ENCODE peak calls at places on chromosome 14, in eight cellular contexts. N is HFFc6, V is hepatocyte, K is ovary, R is pancreas, D is astrocyte of the cerebellum, T is heart right ventricle, X is kidney epithelial cell. G is an unnamed sample.

GRCh38 chr14:67270354-67270753 is 29.1 kb downstream of the PALS1 start:
- DNase-seq in N (no peak), V (no peak), K (no peak), R (no peak), D (no peak), T (no peak), X (no peak), G (no peak)

GRCh38 chr14:67173719-67174118 is 15.5 kb upstream of the GARIN2 start:
- DNase-seq in N (no peak), V (no peak), K (no peak), R (no peak), D (no peak), T (no peak), X (no peak), G (no peak)

GRCh38 chr14:75837151-75837787 is 144.5 kb downstream of the TGFB3 start:
- DNase-seq in N (peak), V (no peak), K (no peak), R (no peak), D (no peak), T (no peak), X (no peak), G (no peak)

GRCh38 chr14:100531591-100532121 is 55.6 kb downstream of the BEGAIN start:
- DNase-seq in N (no peak), V (peak), K (no peak), R (peak), D (no peak), T (no peak), X (no peak), G (peak)

GRCh38 chr14:43005807-43006206 is 1399.1 kb downstream of the LRFN5 start:
- DNase-seq in N (no peak), V (no peak), K (no peak), R (no peak), D (no peak), T (no peak), X (no peak), G (no peak)

GRCh38 chr14:35215110-35215872 is 76.9 kb upstream of the PSMA6 start:
- DNase-seq in N (peak), V (peak), K (no peak), R (no peak), D (peak), T (peak), X (peak), G (no peak)

GRCh38 chr14:68547305-68548193 is 245.3 kb downstream of the ZFP36L1 start:
- DNase-seq in N (peak), V (peak), K (peak), R (no peak), D (no peak), T (peak), X (no peak), G (peak)

GRCh38 chr14:58805605-58806358 is 168.0 kb downstream of the DACT1 start:
- DNase-seq in N (no peak), V (peak), K (no peak), R (no peak), D (peak), T (peak), X (no peak), G (no peak)

GRCh38 chr14:81710232-81710845 is 176.7 kb upstream of the SEL1L start:
- DNase-seq in N (peak), V (peak), K (no peak), R (no peak), D (peak), T (peak), X (peak), G (no peak)

GRCh38 chr14:105989746-105990302 is 463.4 kb downstream of the TMEM121 start:
- DNase-seq in N (no peak), V (no peak), K (no peak), R (no peak), D (no peak), T (no peak), X (no peak), G (no peak)

GRCh38 chr14:60327447-60328331 is 78.7 kb downstream of the PPM1A start:
- DNase-seq in N (no peak), V (peak), K (no peak), R (peak), D (no peak), T (peak), X (no peak), G (peak)

GRCh38 chr14:100591453-100592371 is 4.5 kb upstream of the BEGAIN start:
- DNase-seq in N (no peak), V (no peak), K (peak), R (peak), D (no peak), T (no peak), X (no peak), G (peak)

GRCh38 chr14:34461334-34462131 is 507 bp downstream of the SPTSSA start:
- DNase-seq in N (peak), V (peak), K (peak), R (peak), D (no peak), T (peak), X (no peak), G (peak)

GRCh38 chr14:94543450-94544123 is 17.7 kb upstream of the SERPINA4 start:
- DNase-seq in N (no peak), V (no peak), K (peak), R (no peak), D (no peak), T (no peak), X (no peak), G (no peak)

DNA sequence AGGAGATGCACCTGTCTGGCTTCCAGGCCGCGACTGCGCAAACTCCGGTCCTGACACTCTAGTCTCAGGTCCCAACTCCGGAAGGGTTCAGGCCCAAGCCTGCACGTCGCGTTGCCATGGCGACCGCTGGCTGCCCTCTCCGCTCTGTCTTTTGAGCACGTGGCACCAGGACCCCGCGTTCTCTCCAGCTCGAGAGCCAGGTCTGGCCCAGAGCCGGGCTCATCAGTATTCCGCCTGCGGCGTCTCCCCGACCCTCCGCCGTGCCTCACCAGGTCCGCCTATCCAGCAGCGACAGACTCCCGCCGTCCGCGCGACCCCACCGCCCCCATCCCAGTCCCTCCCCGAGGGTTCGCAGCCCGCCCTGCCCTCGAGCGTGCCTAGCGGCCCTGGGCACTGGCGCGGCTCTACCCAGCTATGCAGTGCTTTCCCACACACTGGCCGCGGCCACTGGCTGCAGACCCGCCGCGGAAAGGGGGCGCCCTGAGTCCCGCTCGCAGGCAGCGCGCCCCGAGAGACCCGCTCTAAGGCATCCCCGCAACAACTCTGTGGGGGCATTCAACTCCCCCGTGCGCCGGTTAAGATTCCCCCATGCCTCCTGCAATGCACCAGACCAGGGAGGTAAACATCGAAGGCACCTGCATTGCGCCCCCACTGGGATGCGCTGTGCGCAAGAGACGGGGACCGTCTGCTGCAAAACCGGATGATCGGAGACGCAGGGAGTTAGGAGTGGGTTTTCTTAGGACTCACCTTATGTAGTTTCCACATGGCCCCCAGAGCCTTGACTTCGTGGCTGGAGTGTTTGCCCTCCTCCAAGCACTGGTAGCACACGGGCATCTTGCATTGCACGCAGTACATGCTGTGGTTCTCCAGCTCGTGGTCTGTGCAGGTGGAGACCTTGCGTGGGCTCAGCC is 1.3 kb downstream of the TRIM9 start:
- DNase-seq in N (no peak), V (peak), K (peak), R (peak), D (no peak), T (no peak), X (no peak), G (no peak)
- TF ChIP-seq CTCF in N (peak), V (peak), K (no peak), R (no peak), D (peak), T (peak), X (peak), G (no peak)

GRCh38 chr14:54814076-54814475 is 88.5 kb downstream of the GCH1 start:
- DNase-seq in N (no peak), V (no peak), K (no peak), R (no peak), D (no peak), T (no peak), X (no peak), G (no peak)
- TF ChIP-seq CTCF in N (peak), V (no peak), K (no peak), R (no peak), D (no peak), T (no peak), X (peak), G (no peak)

DNA sequence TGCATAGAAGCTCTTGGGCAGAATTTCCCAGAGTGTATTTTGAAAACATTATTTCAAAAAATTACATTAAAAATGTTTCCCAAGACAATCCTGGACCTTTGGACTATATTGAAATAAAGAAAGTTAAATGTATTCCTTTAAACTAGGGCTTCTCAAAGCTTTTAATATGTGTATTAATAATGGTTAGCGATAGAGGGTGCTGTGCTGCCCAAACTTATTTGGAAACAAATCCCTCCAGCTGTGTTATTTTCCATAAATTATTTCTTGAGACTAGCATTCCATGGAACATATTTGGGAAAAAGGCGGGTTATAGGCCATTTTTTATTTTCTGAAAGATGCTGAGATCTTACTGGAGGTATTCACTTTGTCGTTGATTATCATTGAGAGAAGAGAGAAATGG is 397.8 kb upstream of the MIS18BP1 start:
- DNase-seq in N (no peak), V (no peak), K (no peak), R (no peak), D (no peak), T (no peak), X (no peak), G (no peak)
- TF ChIP-seq CTCF in N (peak), V (no peak), K (no peak), R (no peak), D (no peak), T (no peak), X (no peak), G (no peak)

GRCh38 chr14:102320671-102321455 is 1.3 kb downstream of the ZNF839 start:
- DNase-seq in N (no peak), V (no peak), K (no peak), R (peak), D (no peak), T (no peak), X (no peak), G (no peak)

GRCh38 chr14:102325791-102326345 is 6.3 kb downstream of the ZNF839 start:
- DNase-seq in N (no peak), V (no peak), K (no peak), R (no peak), D (no peak), T (no peak), X (no peak), G (no peak)

GRCh38 chr14:102321456-102322101 is 2.0 kb downstream of the ZNF839 start:
- DNase-seq in N (no peak), V (peak), K (no peak), R (peak), D (no peak), T (no peak), X (no peak), G (no peak)

GRCh38 chr14:102320033-102320660 is 601 bp downstream of the ZNF839 start:
- DNase-seq in N (peak), V (peak), K (peak), R (peak), D (no peak), T (peak), X (no peak), G (peak)

GRCh38 chr14:102323102-102323501 is 3.6 kb downstream of the ZNF839 start:
- DNase-seq in N (peak), V (peak), K (peak), R (no peak), D (peak), T (peak), X (peak), G (peak)
- TF ChIP-seq CTCF in N (peak), V (peak), K (no peak), R (no peak), D (peak), T (peak), X (peak), G (peak)

GRCh38 chr14:24310666-24311604 is at the start of gene LTB4R:
- DNase-seq in N (peak), V (no peak), K (peak), R (peak), D (peak), T (peak), X (peak), G (peak)
- TF ChIP-seq CTCF in N (peak), V (no peak), K (peak), R (peak), D (peak), T (peak), X (peak), G (peak)

GRCh38 chr14:89387922-89388685 is 28.9 kb downstream of the FOXN3 start:
- DNase-seq in N (no peak), V (no peak), K (no peak), R (no peak), D (no peak), T (no peak), X (no peak), G (no peak)

GRCh38 chr14:89386214-89386886 is 30.7 kb downstream of the FOXN3 start:
- DNase-seq in N (no peak), V (no peak), K (no peak), R (no peak), D (no peak), T (no peak), X (peak), G (peak)

GRCh38 chr14:89391123-89391522 is 25.9 kb downstream of the FOXN3 start:
- DNase-seq in N (no peak), V (no peak), K (no peak), R (no peak), D (no peak), T (no peak), X (no peak), G (peak)

GRCh38 chr14:89391556-89391955 is 25.5 kb downstream of the FOXN3 start:
- DNase-seq in N (no peak), V (no peak), K (no peak), R (no peak), D (no peak), T (no peak), X (no peak), G (no peak)

GRCh38 chr14:89388853-89389252 is 28.2 kb downstream of the FOXN3 start:
- DNase-seq in N (peak), V (no peak), K (no peak), R (no peak), D (no peak), T (no peak), X (no peak), G (no peak)
- TF ChIP-seq CTCF in N (peak), V (peak), K (no peak), R (no peak), D (peak), T (peak), X (peak), G (no peak)

GRCh38 chr14:61535470-61535869 is 159.8 kb upstream of the HIF1A start:
- DNase-seq in N (no peak), V (no peak), K (no peak), R (no peak), D (no peak), T (no peak), X (no peak), G (no peak)
- TF ChIP-seq CTCF in N (no peak), V (no peak), K (no peak), R (no peak), D (no peak), T (no peak), X (no peak), G (no peak)

GRCh38 chr14:91931478-91932088 is 15.9 kb downstream of the FBLN5 start:
- DNase-seq in N (no peak), V (no peak), K (no peak), R (no peak), D (no peak), T (no peak), X (no peak), G (no peak)
- TF ChIP-seq CTCF in N (no peak), V (no peak), K (no peak), R (no peak), D (no peak), T (no peak), X (no peak), G (no peak)